ENCODE peak calls at places on chromosomes 3 and 15, in five cellular contexts. E, I, F, Z and U are unnamed samples.

GRCh38 chr3:177512945-177513671 is 315.8 kb upstream of the TBL1XR1 start:
- DNase-seq in F (no peak), E (no peak), I (no peak), Z (no peak), U (no peak)

GRCh38 chr15:41022487-41023090 is 69.3 kb downstream of the CHAC1 start:
- DNase-seq in E (no peak), Z (peak; percentile 26), F (peak; percentile 51), I (peak; percentile 32), U (peak; percentile 38)

GRCh38 chr3:188432826-188433525 is 279.0 kb downstream of the LPP start:
- DNase-seq in F (no peak), E (no peak), I (peak; percentile 45), Z (no peak), U (peak; percentile 16)

GRCh38 chr3:34376691-34377090 is 578.3 kb downstream of the PDCD6IP start:
- DNase-seq in E (no peak), F (no peak), I (no peak), Z (no peak), U (no peak)

GRCh38 chr15:55606214-55606613 is 18.1 kb upstream of the PYGO1 start:
- DNase-seq in F (no peak), I (no peak), E (no peak), Z (no peak), U (no peak)

GRCh38 chr3:175240928-175241327 is 381.8 kb downstream of the NAALADL2 start:
- DNase-seq in Z (no peak), F (no peak), E (no peak), I (no peak), U (no peak)

GRCh38 chr3:127628788-127629456 is at the start of gene PODXL2:
- DNase-seq in I (peak; percentile 55), E (no peak), Z (no peak), F (no peak), U (peak; percentile 57)

GRCh38 chr3:14138109-14138877 is 13.4 kb downstream of the TMEM43 start:
- DNase-seq in Z (no peak), I (no peak), F (no peak), E (no peak), U (no peak)

GRCh38 chr3:156251424-156251823 is 131.0 kb downstream of the KCNAB1 start:
- DNase-seq in I (no peak), E (no peak), Z (no peak), F (no peak), U (no peak)

GRCh38 chr3:141477224-141477623 is 9.6 kb upstream of the RASA2 start:
- DNase-seq in E (no peak), I (peak; percentile 38), F (peak; percentile 52), Z (no peak), U (no peak)

GRCh38 chr15:71189723-71190122 is 74.5 kb downstream of the THSD4 start:
- DNase-seq in E (no peak), Z (no peak), F (no peak), I (no peak), U (no peak)

GRCh38 chr3:125271127-125271526 is 58.6 kb upstream of the SLC12A8 start:
- DNase-seq in Z (no peak), I (no peak), E (no peak), F (no peak), U (no peak)

GRCh38 chr15:74783072-74783807 is 1.4 kb downstream of the CSK start:
- DNase-seq in F (no peak), I (no peak), E (no peak), Z (no peak), U (no peak)

GRCh38 chr3:125322166-125322565 is 53.0 kb downstream of the ZNF148 start:
- DNase-seq in E (no peak), F (peak; percentile 34), I (no peak), Z (no peak), U (no peak)

GRCh38 chr15:62573856-62574255 is 408.8 kb upstream of the C2CD4B start:
- DNase-seq in E (no peak), F (no peak), I (no peak), Z (no peak), U (no peak)

GRCh38 chr3:133662256-133662773 is 574 bp upstream of the TOPBP1 start:
- DNase-seq in F (no peak), Z (no peak), E (no peak), I (no peak), U (no peak)

GRCh38 chr3:159074756-159075155 is 272.9 kb downstream of the MFSD1 start:
- DNase-seq in E (no peak), F (no peak), Z (no peak), I (no peak), U (no peak)

GRCh38 chr3:124207873-124208473 is 216.0 kb upstream of the ROPN1 start:
- DNase-seq in I (no peak), Z (no peak), F (no peak), E (no peak), U (no peak)

GRCh38 chr3:127257351-127257750 is 30.5 kb downstream of the PRR20G start:
- DNase-seq in I (no peak), E (no peak), Z (no peak), F (no peak), U (no peak)

GRCh38 chr3:184177331-184177731 is 2.7 kb downstream of the AP2M1 start:
- DNase-seq in E (no peak), Z (no peak), I (no peak), F (no peak), U (no peak)

GRCh38 chr3:152195206-152195605 is 73.5 kb upstream of the MBNL1 start:
- DNase-seq in F (no peak), E (no peak), Z (no peak), I (no peak), U (no peak)

GRCh38 chr15:100141304-100142080 is 200.3 kb downstream of the ADAMTS17 start:
- DNase-seq in Z (no peak), F (no peak), I (no peak), E (no peak), U (no peak)

GRCh38 chr15:23912191-23912590 is 225.1 kb upstream of the NDN start:
- DNase-seq in Z (no peak), I (no peak), E (no peak), F (no peak), U (no peak)

GRCh38 chr15:38050529-38050928 is 116.1 kb downstream of the TMCO5A start:
- DNase-seq in E (no peak), Z (no peak), F (no peak), I (no peak), U (no peak)

GRCh38 chr3:112815981-112816380 is 30.7 kb downstream of the CD200R1L start:
- DNase-seq in F (peak; percentile 18), E (no peak), I (no peak), Z (no peak), U (no peak)

GRCh38 chr3:190983875-190984274 is 121.4 kb upstream of the GMNC start:
- DNase-seq in I (no peak), Z (no peak), F (no peak), E (no peak), U (no peak)

GRCh38 chr15:33226559-33227181 is 32.2 kb upstream of the FMN1 start:
- DNase-seq in I (peak; percentile 66), F (no peak), Z (peak; percentile 25), E (no peak), U (no peak)

GRCh38 chr15:69926011-69926410 is 171.7 kb downstream of the TLE3 start:
- DNase-seq in E (no peak), Z (no peak), I (no peak), F (no peak), U (no peak)

DNA sequence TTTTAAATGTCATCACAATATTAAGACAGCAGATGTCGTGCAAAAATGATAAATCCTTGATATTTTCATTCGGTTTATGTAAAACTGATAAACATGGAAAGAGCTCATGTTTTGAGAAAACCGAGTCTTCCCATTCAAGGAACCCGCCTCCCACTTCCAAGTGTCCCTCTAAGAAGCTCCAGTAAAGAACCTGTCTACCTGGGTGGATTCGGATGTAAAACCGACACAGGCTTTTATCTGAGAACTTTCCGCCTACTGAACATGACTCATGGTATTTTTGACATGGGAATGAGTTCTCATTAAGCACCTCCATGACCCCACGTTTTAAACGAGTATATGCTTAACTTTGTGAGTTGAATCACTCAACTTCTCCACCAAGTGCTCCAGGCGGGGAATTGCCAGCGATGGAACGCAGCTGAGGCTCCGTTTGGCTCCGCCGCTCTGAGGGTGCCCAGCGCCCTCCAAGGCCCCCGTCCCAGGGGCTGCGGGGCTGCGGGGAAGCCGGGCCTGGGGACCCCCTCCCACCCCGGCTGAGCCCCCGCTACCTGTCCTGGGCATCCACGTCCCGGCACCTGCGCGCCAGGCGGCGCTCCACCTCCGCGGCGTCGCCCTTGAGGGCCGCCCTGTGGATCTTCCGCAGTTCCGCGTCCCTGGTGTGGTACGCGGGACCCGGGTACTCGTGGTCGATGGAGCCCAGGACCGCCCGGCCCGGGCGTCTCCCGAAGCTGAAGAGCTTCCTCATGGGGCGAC is 119.9 kb downstream of the LMLN start:
- DNase-seq in F (no peak), E (no peak), Z (no peak), I (no peak), U (peak; percentile 21)
- H3K27me3 ChIP-seq in F (peaks cover 45% of the 10 kb centered on the region), E (peaks cover 9% of the 10 kb centered on the region), Z (peaks cover 80% of the 10 kb centered on the region), I (peaks cover 96% of the 10 kb centered on the region), U (peaks cover 95% of the 10 kb centered on the region)

DNA sequence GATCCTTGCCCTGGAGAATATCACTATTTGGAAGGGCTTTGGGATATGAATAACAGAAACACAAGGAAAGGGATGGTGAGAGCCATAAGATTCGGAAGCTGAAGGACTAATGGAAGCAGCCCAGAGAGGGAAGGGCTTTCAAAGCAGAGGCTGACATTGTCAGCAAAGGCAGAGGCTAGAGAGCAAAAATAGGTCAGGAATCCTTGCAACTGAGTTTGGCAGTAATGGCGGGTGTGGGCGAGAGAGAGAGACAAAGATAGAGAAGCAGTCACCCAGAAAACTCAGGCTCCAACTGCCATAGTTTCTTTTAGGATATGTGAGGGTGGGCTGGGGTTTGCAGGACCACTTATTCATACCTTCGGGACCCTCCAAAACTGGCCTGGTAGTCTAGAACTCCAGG is 248.6 kb downstream of the OPA1 start:
- DNase-seq in F (no peak), Z (no peak), I (no peak), E (no peak), U (no peak)
- H3K27me3 ChIP-seq in F (peaks cover 36% of the 10 kb centered on the region), Z (no peaks in the 10 kb centered on the region), I (no peaks in the 10 kb centered on the region), E (no peaks in the 10 kb centered on the region), U (no peaks in the 10 kb centered on the region)

GRCh38 chr15:66951531-66951930 is 113.9 kb upstream of the SMAD3 start:
- DNase-seq in I (no peak), Z (no peak), F (no peak), E (no peak), U (no peak)

GRCh38 chr15:66953523-66954229 is 111.7 kb upstream of the SMAD3 start:
- DNase-seq in I (no peak), E (no peak), Z (no peak), F (no peak), U (no peak)

GRCh38 chr15:66950114-66950513 is 115.3 kb upstream of the SMAD3 start:
- DNase-seq in E (no peak), F (no peak), I (no peak), Z (no peak), U (no peak)

GRCh38 chr15:66952756-66953522 is 112.5 kb upstream of the SMAD3 start:
- DNase-seq in I (no peak), F (no peak), E (no peak), Z (no peak), U (no peak)

DNA sequence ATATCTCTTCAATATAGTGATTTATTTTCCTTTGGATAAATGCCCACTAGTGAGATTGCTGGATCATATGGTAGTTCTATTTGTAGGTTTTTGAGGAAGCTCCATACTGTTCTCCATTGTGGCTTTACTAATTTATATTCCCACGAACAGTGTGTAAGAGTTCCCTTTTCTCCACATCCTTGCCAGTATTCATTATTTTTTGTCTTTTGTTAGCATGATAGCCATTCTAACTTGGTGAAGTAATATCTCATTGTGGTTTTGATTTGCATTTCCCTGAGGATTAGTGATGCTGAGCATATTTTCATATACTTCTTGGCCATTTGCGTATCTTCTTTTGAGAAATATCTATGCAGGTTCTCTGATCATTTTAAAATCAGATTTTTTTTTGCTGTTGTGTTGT is 113.4 kb upstream of the SMAD3 start:
- DNase-seq in Z (no peak), F (no peak), E (no peak), I (no peak), U (no peak)
- H3K27me3 ChIP-seq in Z (no peaks in the 10 kb centered on the region), F (no peaks in the 10 kb centered on the region), E (no peaks in the 10 kb centered on the region), I (no peaks in the 10 kb centered on the region), U (no peaks in the 10 kb centered on the region)

GRCh38 chr3:42270561-42270960 is 4.6 kb upstream of the CCK start:
- DNase-seq in F (no peak), I (no peak), E (no peak), Z (no peak), U (no peak)
- H3K27me3 ChIP-seq in F (peaks cover 25% of the 10 kb centered on the region), I (peaks cover 53% of the 10 kb centered on the region), E (no peaks in the 10 kb centered on the region), Z (peaks cover 27% of the 10 kb centered on the region), U (peaks cover 51% of the 10 kb centered on the region)